ENCODE peak calls at places on chromosomes 1 and 21, in four cellular contexts. G is aorta; O is CD8-positive, alpha-beta T cell; Q is ovary. S is an unnamed sample.

GRCh38 chr1:54312874-54313316 is 93.3 kb downstream of the SSBP3 start:
- DNase-seq in G (no peak), O (no peak), Q (peak; percentile 90), S (no peak)

GRCh38 chr1:55284856-55285255 is 69.7 kb upstream of the USP24 start:
- DNase-seq in G (no peak), O (no peak), Q (peak; percentile 61), S (no peak)

GRCh38 chr1:23556661-23557470 is 2.4 kb downstream of the ID3 start:
- DNase-seq in O (no peak), G (no peak), Q (no peak), S (no peak)

GRCh38 chr1:186605762-186606350 is 74.4 kb downstream of the PTGS2 start:
- DNase-seq in O (no peak), G (no peak), Q (no peak), S (no peak)

GRCh38 chr1:83846138-83846537 is 152.8 kb downstream of the TTLL7 start:
- DNase-seq in Q (no peak), G (no peak), O (no peak), S (no peak)

GRCh38 chr1:169838942-169839341 is 44.2 kb upstream of the METTL18 start:
- DNase-seq in G (no peak), O (no peak), Q (no peak), S (no peak)

GRCh38 chr1:244104309-244105060 is 53.4 kb downstream of the ZBTB18 start:
- DNase-seq in O (no peak), G (no peak), Q (no peak), S (no peak)

GRCh38 chr1:16717174-16718108 is 22.9 kb upstream of the RNU1-4 start:
- DNase-seq in O (no peak), Q (no peak), G (peak; percentile 83), S (peak; percentile 74)

GRCh38 chr1:75083848-75084514 is 50.2 kb upstream of the LHX8 start:
- DNase-seq in G (no peak), Q (no peak), O (no peak), S (no peak)

GRCh38 chr1:11855430-11855829 is 3.3 kb downstream of the NPPB start:
- DNase-seq in O (no peak), Q (no peak), G (no peak), S (no peak)

GRCh38 chr1:152398812-152399698 is 15.0 kb downstream of the CRNN start:
- DNase-seq in G (no peak), O (no peak), Q (no peak), S (no peak)

GRCh38 chr1:2628191-2628932 is 4.5 kb downstream of the MMEL1 start:
- DNase-seq in G (no peak), O (no peak), Q (peak; percentile 13), S (no peak)

GRCh38 chr21:39136711-39137110 is 46.5 kb downstream of the PSMG1 start:
- DNase-seq in O (no peak), Q (no peak), G (no peak), S (no peak)

GRCh38 chr1:20233394-20233793 is 47.1 kb upstream of the PLA2G2C start:
- DNase-seq in O (no peak), G (no peak), Q (no peak), S (no peak)

GRCh38 chr1:22132517-22133235 is 10.2 kb downstream of the WNT4 start:
- DNase-seq in O (no peak), Q (peak; percentile 50), G (peak; percentile 94), S (no peak)

GRCh38 chr1:174044418-174045222 is 22.5 kb upstream of the RC3H1 start:
- DNase-seq in G (no peak), O (no peak), Q (no peak), S (no peak)

GRCh38 chr21:41369105-41369914 is 7.5 kb downstream of the MX2 start:
- DNase-seq in G (peak; percentile 78), O (peak; percentile 14), Q (peak; percentile 25), S (no peak)

GRCh38 chr1:22341791-22342605 is 109.7 kb upstream of the ZBTB40 start:
- DNase-seq in G (no peak), Q (peak; percentile 42), O (no peak), S (no peak)

GRCh38 chr1:56336972-56337371 is 242.4 kb downstream of the PLPP3 start:
- DNase-seq in G (no peak), Q (no peak), O (no peak), S (no peak)

GRCh38 chr1:206496131-206496793 is 11.1 kb upstream of the RASSF5 start:
- DNase-seq in Q (no peak), O (no peak), G (no peak), S (no peak)

GRCh38 chr1:19974822-19975416 is 4.5 kb downstream of the PLA2G2A start:
- DNase-seq in Q (peak; percentile 80), G (no peak), O (no peak), S (no peak)

GRCh38 chr1:219529116-219529515 is 83.8 kb downstream of the ZC3H11B start:
- DNase-seq in Q (no peak), G (no peak), O (no peak), S (no peak)

GRCh38 chr1:46396429-46397398 is 2.6 kb downstream of the FAAH start:
- DNase-seq in G (no peak), O (no peak), Q (no peak), S (no peak)

GRCh38 chr1:46613661-46614603 is 2.7 kb downstream of the MOB3C start:
- DNase-seq in Q (peak; percentile 93), G (peak; percentile 96), O (peak; percentile 28), S (peak; percentile 93)

GRCh38 chr1:32028746-32029145 is 15.1 kb downstream of the KHDRBS1 start:
- DNase-seq in Q (no peak), O (no peak), G (no peak), S (no peak)

GRCh38 chr1:175824079-175824478 is 80.7 kb upstream of the TNR start:
- DNase-seq in G (no peak), O (no peak), Q (no peak), S (no peak)

GRCh38 chr21:46667191-46667734 is 31.8 kb downstream of the PRMT2 start:
- DNase-seq in Q (no peak), O (no peak), G (peak; percentile 73), S (no peak)

GRCh38 chr21:42443181-42443785 is 39.6 kb downstream of the UBASH3A start:
- DNase-seq in Q (no peak), O (no peak), G (no peak), S (no peak)

GRCh38 chr21:42445311-42445710 is 41.6 kb downstream of the UBASH3A start:
- DNase-seq in O (no peak), G (no peak), Q (no peak), S (no peak)

GRCh38 chr21:42441963-42442362 is 38.3 kb downstream of the UBASH3A start:
- DNase-seq in G (no peak), Q (no peak), O (no peak), S (no peak)

GRCh38 chr21:42444745-42445059 is 41.0 kb downstream of the UBASH3A start:
- DNase-seq in G (no peak), O (no peak), Q (no peak), S (no peak)

GRCh38 chr21:42443876-42444744 is 40.4 kb downstream of the UBASH3A start:
- DNase-seq in G (no peak), O (no peak), Q (no peak), S (no peak)
- H3K4me3 ChIP-seq in G (no peak overlapping the region), O (no peak overlapping the region), Q (no peak overlapping the region), S (no peak overlapping the region)

DNA sequence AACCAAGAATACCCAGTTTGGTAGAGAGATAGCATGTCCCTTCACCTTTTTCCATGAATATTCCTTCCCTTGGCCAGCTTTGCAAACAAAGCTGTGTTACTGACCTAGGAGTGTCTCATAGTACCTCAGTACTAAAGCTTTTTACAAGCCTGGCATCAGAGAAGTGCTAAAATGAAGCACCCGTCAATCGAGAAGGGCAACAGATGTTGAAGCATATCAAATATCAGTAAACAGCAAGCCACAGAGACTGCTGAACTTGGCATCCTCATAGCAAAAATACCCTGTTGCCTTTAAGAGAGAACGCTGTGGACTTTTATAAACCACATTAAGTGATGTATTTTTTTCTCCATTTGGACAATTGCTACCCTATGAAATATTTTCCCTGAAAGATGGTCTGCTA is 128.6 kb upstream of the HOOK1 start:
- DNase-seq in O (no peak), Q (no peak), G (no peak), S (no peak)
- H3K27ac ChIP-seq in O (no peak overlapping the region), Q (no peak overlapping the region), G (no peak overlapping the region), S (no peak overlapping the region)

DNA sequence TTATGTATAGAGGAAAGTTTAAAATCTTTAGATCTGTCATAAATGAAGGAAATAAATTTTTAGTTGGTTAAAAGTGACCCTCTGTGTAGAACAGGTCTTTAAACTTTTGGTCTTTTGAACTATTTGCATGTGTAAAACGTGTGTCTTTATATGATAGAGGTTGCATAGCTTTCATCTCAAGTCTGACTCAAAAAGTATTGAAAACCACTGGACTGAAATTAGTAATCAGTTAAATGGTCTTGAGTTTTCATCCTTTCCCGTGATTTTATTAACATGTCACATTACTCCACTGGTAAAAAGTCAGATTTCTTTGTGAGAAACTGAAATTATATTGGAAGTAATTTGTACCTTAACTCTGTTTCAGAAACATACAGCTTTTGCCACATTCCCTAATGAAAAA is 1.8 kb downstream of the RNPC3 start:
- DNase-seq in G (no peak), O (no peak), Q (no peak), S (no peak)
- H3K4me3 ChIP-seq in G (no peak overlapping the region), O (no peak overlapping the region), Q (peak overlapping the region; percentile 93), S (peak overlapping the region; percentile 77)

DNA sequence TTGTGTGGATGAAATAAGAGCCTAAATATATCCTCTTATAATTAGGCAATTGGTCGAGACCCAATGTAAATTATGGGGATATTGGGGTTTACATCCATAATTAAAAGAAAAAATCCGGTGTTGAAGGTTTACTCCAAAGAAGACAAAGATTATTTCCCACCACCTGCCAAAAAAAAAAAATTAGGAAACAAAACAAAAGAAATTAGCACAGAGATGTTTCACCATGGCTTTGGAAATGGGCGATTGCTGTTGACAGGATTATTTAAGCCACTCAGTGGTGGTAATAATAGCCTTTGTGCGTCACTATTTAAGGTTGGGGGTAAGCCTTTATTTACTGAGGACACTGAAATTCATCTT is 585 bp upstream of the GLRX2 start:
- DNase-seq in O (no peak), Q (no peak), G (no peak), S (no peak)
- H3K27ac ChIP-seq in O (no peak overlapping the region), Q (peak overlapping the region; percentile 88), G (no peak overlapping the region), S (peak overlapping the region; percentile 97)

S was measured in coronary artery.